ENCODE peak calls at places on chromosomes 11 and 22, in seven cellular contexts. V, U, Y, A, T, H and C are unnamed samples.

GRCh38 chr22:38882480-38882879 is 10.5 kb upstream of the CBX6 start:
- DNase-seq in H (no peak), V (no peak), U (no peak), T (peak), A (no peak), Y (no peak), C (peak)

GRCh38 chr11:34423300-34423699 is 15.4 kb upstream of the CAT start:
- DNase-seq in H (no peak), A (no peak), V (no peak), Y (no peak), T (no peak), U (no peak), C (no peak)

GRCh38 chr22:42353883-42354727 is 78.1 kb downstream of the NFAM1 start:
- DNase-seq in T (no peak), U (no peak), Y (no peak), V (no peak), A (no peak), H (no peak), C (no peak)

GRCh38 chr11:6497069-6497839 is at the start of gene DNHD1:
- DNase-seq in T (no peak), V (no peak), Y (peak), H (no peak), U (peak), A (no peak), C (no peak)

GRCh38 chr11:3139481-3140290 is 25.4 kb downstream of the OSBPL5 start:
- DNase-seq in T (peak), V (no peak), H (no peak), Y (peak), A (no peak), U (no peak), C (no peak)

GRCh38 chr22:48849963-48850657 is 977.6 kb downstream of the BRD1 start:
- DNase-seq in U (no peak), H (no peak), T (no peak), A (no peak), Y (no peak), V (no peak), C (no peak)

GRCh38 chr11:3707176-3707575 is 36.0 kb upstream of the CHRNA10 start:
- DNase-seq in Y (no peak), U (no peak), H (no peak), A (no peak), T (no peak), V (no peak), C (no peak)

GRCh38 chr22:33513388-33514336 is 406.6 kb downstream of the LARGE1 start:
- DNase-seq in A (no peak), U (no peak), T (no peak), V (no peak), H (no peak), Y (no peak), C (no peak)

GRCh38 chr22:37014415-37014806 is 4.8 kb downstream of the TST start:
- DNase-seq in U (no peak), Y (no peak), H (no peak), A (no peak), T (no peak), V (no peak), C (no peak)

GRCh38 chr22:31085928-31086327 is 4.8 kb downstream of the SMTN start:
- DNase-seq in Y (no peak), V (no peak), H (no peak), T (no peak), A (no peak), U (no peak), C (no peak)
- H3K4me3 ChIP-seq in Y (no peak), V (no peak), H (peak), T (no peak), A (peak), U (no peak), C (no peak)

DNA sequence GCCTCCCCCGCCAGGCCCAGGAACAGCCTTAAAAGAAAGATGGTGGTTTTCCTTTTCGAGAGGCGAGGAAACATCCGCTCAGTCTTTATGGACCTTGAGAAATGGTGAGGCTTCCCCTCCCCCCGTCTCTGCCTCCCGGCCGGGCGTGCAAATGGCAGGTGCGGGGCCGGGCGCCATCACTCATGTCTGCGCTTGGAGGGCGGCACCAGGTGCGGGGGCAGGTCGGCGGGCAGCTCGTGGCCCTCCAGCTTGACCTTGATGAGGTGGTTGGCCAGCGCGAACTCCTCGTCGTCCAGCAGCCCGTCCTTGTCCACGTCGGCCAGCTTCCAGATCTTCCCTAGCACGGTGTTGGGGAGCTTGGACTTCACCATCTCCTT is 9.7 kb upstream of the CDC42BPG start:
- DNase-seq in Y (no peak), H (no peak), T (peak), A (no peak), V (no peak), U (no peak), C (no peak)
- H3K4me3 ChIP-seq in Y (no peak), H (no peak), T (no peak), A (no peak), V (no peak), U (no peak), C (no peak)

GRCh38 chr22:46012881-46013281 is 35.9 kb upstream of the WNT7B start:
- DNase-seq in T (peak), U (peak), V (no peak), H (no peak), A (no peak), Y (peak), C (no peak)

GRCh38 chr22:46011627-46012181 is 34.7 kb upstream of the WNT7B start:
- DNase-seq in V (no peak), Y (peak), T (peak), A (no peak), U (peak), H (no peak), C (no peak)

GRCh38 chr22:46010951-46011626 is 34.1 kb upstream of the WNT7B start:
- DNase-seq in H (no peak), T (peak), A (no peak), U (peak), V (peak), Y (no peak), C (peak)

GRCh38 chr22:46012182-46012880 is 35.4 kb upstream of the WNT7B start:
- DNase-seq in T (peak), U (no peak), H (no peak), A (no peak), V (no peak), Y (peak), C (no peak)

GRCh38 chr22:46013460-46014416 is 36.8 kb upstream of the WNT7B start:
- DNase-seq in U (peak), A (peak), H (peak), Y (peak), T (peak), V (peak), C (peak)
- H3K4me3 ChIP-seq in U (peak), A (peak), H (peak), Y (peak), T (peak), V (peak), C (peak)

GRCh38 chr11:130161441-130161840 is 1.9 kb downstream of the ST14 start:
- DNase-seq in V (no peak), A (no peak), H (no peak), U (no peak), Y (no peak), T (no peak), C (no peak)
- H3K4me3 ChIP-seq in V (no peak), A (peak), H (no peak), U (no peak), Y (no peak), T (no peak), C (no peak)

GRCh38 chr22:20021196-20022181 is 579 bp downstream of the TANGO2 start:
- DNase-seq in H (peak), Y (no peak), V (peak), A (peak), T (peak), U (no peak), C (peak)
- H3K4me3 ChIP-seq in H (peak), Y (peak), V (peak), A (peak), T (peak), U (peak), C (peak)

GRCh38 chr11:12986194-12986898 is 22.8 kb upstream of the RASSF10 start:
- DNase-seq in U (no peak), A (no peak), V (no peak), Y (no peak), H (no peak), T (no peak), C (no peak)
- H3K4me3 ChIP-seq in U (no peak), A (no peak), V (no peak), Y (no peak), H (no peak), T (no peak), C (no peak)

DNA sequence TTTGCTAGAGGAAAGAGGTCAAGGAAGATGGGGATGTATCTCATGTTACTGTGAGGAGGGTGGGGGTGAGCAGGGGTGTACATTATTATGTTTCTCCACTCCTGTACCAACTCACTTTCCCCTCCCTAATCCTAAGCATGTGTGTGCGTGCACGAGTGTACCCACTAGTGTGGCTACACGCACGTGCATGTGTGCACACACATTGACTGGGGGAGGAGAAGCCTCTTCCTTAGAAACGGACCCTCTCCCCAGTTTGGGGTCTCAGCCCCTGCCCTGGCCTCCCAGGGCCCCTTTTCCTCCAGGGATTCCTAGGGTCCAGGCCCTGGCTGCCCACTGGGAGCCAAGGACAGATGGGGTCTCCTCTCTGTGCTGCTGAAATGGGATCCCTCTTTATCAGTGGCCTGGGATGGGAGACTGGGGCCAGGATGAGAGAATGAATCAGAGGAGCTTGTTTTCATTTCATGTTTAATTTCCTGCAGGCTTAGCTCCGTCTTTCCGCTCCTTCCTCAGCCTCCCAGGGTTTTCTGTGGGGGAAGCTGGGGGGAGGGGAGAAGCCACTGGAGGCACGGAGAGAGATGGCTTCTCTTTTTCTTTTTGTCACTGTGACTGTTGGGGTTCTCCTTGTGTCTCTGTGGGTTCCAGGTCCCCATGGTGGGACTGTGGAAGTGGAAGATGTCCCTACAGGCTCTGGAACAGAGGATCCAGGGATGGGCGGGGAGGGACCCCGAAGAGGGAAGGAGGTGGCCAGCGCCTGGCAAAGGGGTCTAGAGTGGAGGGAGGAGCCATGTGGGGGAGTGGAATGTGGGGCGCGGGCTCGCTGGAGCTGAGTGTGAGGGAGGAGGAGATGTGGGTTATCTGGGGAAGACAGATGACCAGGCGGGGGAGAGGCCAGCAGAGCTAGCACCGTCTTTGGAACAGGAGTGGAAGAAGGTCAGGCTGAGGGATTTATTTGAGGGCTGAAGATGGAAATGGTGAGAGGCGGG is 40.3 kb downstream of the ALX4 start:
- DNase-seq in U (peak), V (peak), A (no peak), H (no peak), Y (no peak), T (no peak), C (no peak)
- H3K4me3 ChIP-seq in U (no peak), V (no peak), A (no peak), H (no peak), Y (no peak), T (no peak), C (no peak)